ENCODE peak calls at places on chromosomes 1 and 21, in ten cellular contexts. A is transverse colon, H is ovary, Y is SK-N-SH, L is stomach, P is A549, J is esophagus muscularis mucosa, C is sigmoid colon, O is GM12878, R is H1. V is an unnamed sample.

GRCh38 chr1:224502459-224503160 is 68.0 kb upstream of the WDR26 start:
- DNase-seq in A (peak), H (no peak), Y (peak), L (peak), P (no peak), J (no peak), C (peak), O (no peak), R (no peak), V (no peak)

GRCh38 chr1:113811353-113811887 is 856 bp downstream of the RSBN1 start:
- DNase-seq in A (peak), H (peak), Y (peak), L (no peak), P (peak), J (peak), C (no peak), O (no peak), R (no peak), V (no peak)

GRCh38 chr1:966135-966602 is at the start of gene PLEKHN1:
- DNase-seq in A (peak), H (no peak), Y (no peak), L (peak), P (no peak), J (no peak), C (no peak), O (no peak), R (peak), V (no peak)

GRCh38 chr1:38489844-38490270 is 369.7 kb downstream of the RRAGC start:
- DNase-seq in A (peak), H (no peak), Y (peak), L (no peak), P (peak), J (no peak), C (no peak), O (no peak), R (peak), V (no peak)

GRCh38 chr1:11690132-11690668 is 1.3 kb upstream of the DRAXIN start:
- DNase-seq in A (no peak), H (no peak), Y (no peak), L (no peak), P (no peak), J (no peak), C (no peak), O (no peak), R (no peak), V (no peak)

GRCh38 chr1:18535391-18536210 is 54.9 kb downstream of the KLHDC7A start:
- DNase-seq in A (peak), H (no peak), Y (no peak), L (peak), P (no peak), J (peak), C (no peak), O (no peak), R (peak), V (no peak)

GRCh38 chr1:27403931-27404330 is 11.5 kb downstream of the GPR3 start:
- DNase-seq in A (no peak), H (no peak), Y (no peak), L (no peak), P (no peak), J (no peak), C (no peak), O (no peak), R (no peak), V (no peak)

GRCh38 chr1:185686996-185687778 is 47.0 kb upstream of the HMCN1 start:
- DNase-seq in A (no peak), H (no peak), Y (no peak), L (no peak), P (no peak), J (no peak), C (no peak), O (no peak), R (no peak), V (no peak)

GRCh38 chr1:6208723-6209660 is 3.1 kb downstream of the RNF207 start:
- DNase-seq in A (peak), H (no peak), Y (peak), L (peak), P (no peak), J (no peak), C (no peak), O (no peak), R (peak), V (no peak)

GRCh38 chr1:2044510-2045319 is 5.5 kb upstream of the PRKCZ start:
- DNase-seq in A (peak), H (peak), Y (peak), L (peak), P (peak), J (no peak), C (peak), O (no peak), R (peak), V (peak)

GRCh38 chr1:72285074-72285425 is 2.7 kb upstream of the NEGR1 start:
- DNase-seq in A (no peak), H (no peak), Y (no peak), L (no peak), P (no peak), J (no peak), C (peak), O (no peak), R (no peak), V (peak)

GRCh38 chr1:23581219-23581618 is 21.9 kb upstream of the ID3 start:
- DNase-seq in A (no peak), H (no peak), Y (peak), L (no peak), P (no peak), J (no peak), C (peak), O (no peak), R (no peak), V (no peak)

GRCh38 chr1:245537992-245538391 is 383.2 kb downstream of the KIF26B start:
- DNase-seq in A (no peak), H (no peak), Y (no peak), L (no peak), P (no peak), J (no peak), C (no peak), O (no peak), R (no peak), V (no peak)

GRCh38 chr21:26843912-26844257 is 1.3 kb downstream of the ADAMTS1 start:
- DNase-seq in A (no peak), H (no peak), Y (no peak), L (no peak), P (no peak), J (no peak), C (no peak), O (no peak), R (no peak), V (no peak)

GRCh38 chr21:46051821-46052675 is 45.9 kb upstream of the COL6A2 start:
- DNase-seq in A (no peak), H (peak), Y (no peak), L (no peak), P (no peak), J (peak), C (peak), O (no peak), R (no peak), V (no peak)

GRCh38 chr1:33864460-33865389 is 846 bp downstream of the HMGB4 start:
- DNase-seq in A (no peak), H (no peak), Y (no peak), L (no peak), P (no peak), J (no peak), C (no peak), O (no peak), R (no peak), V (no peak)

GRCh38 chr1:35539073-35539823 is 18.0 kb downstream of the KIAA0319L start:
- DNase-seq in A (no peak), H (no peak), Y (no peak), L (no peak), P (no peak), J (no peak), C (no peak), O (peak), R (no peak), V (no peak)

GRCh38 chr1:223831755-223832636 is 13.8 kb downstream of the TP53BP2 start:
- DNase-seq in A (no peak), H (no peak), Y (peak), L (no peak), P (peak), J (no peak), C (no peak), O (no peak), R (no peak), V (no peak)

GRCh38 chr1:39128959-39129358 is 75.5 kb upstream of the MACF1 start:
- DNase-seq in A (peak), H (no peak), Y (no peak), L (peak), P (no peak), J (no peak), C (no peak), O (no peak), R (no peak), V (no peak)

GRCh38 chr1:226736001-226736907 is 2.8 kb downstream of the ITPKB start:
- DNase-seq in A (peak), H (peak), Y (no peak), L (no peak), P (no peak), J (no peak), C (peak), O (no peak), R (peak), V (no peak)

GRCh38 chr1:207619833-207620572 is 24.9 kb upstream of the CR1L start:
- DNase-seq in A (no peak), H (no peak), Y (peak), L (no peak), P (peak), J (no peak), C (no peak), O (no peak), R (no peak), V (no peak)

GRCh38 chr1:55893155-55893554 is 678.0 kb upstream of the USP24 start:
- DNase-seq in A (no peak), H (no peak), Y (no peak), L (no peak), P (peak), J (no peak), C (no peak), O (no peak), R (no peak), V (no peak)

GRCh38 chr1:178651742-178652141 is 73.3 kb upstream of the RALGPS2 start:
- DNase-seq in A (no peak), H (no peak), Y (no peak), L (no peak), P (no peak), J (peak), C (no peak), O (no peak), R (no peak), V (no peak)

GRCh38 chr1:205317311-205317917 is 4.1 kb downstream of the NUAK2 start:
- DNase-seq in A (peak), H (peak), Y (peak), L (peak), P (no peak), J (no peak), C (no peak), O (no peak), R (no peak), V (no peak)

GRCh38 chr1:151540982-151541377 is 871 bp downstream of the TUFT1 start:
- DNase-seq in A (peak), H (peak), Y (peak), L (peak), P (peak), J (no peak), C (no peak), O (no peak), R (peak), V (no peak)

GRCh38 chr1:226405411-226405988 is 2.4 kb downstream of the PARP1 start:
- DNase-seq in A (no peak), H (no peak), Y (no peak), L (no peak), P (no peak), J (no peak), C (no peak), O (no peak), R (peak), V (no peak)

GRCh38 chr1:55275151-55275748 is 60.1 kb upstream of the USP24 start:
- DNase-seq in A (peak), H (no peak), Y (no peak), L (no peak), P (no peak), J (no peak), C (no peak), O (no peak), R (no peak), V (no peak)

GRCh38 chr1:234154320-234155251 is 218.7 kb upstream of the COA6 start:
- DNase-seq in A (no peak), H (no peak), Y (peak), L (no peak), P (peak), J (peak), C (no peak), O (peak), R (no peak), V (peak)

GRCh38 chr1:221708076-221708571 is 33.8 kb downstream of the DUSP10 start:
- DNase-seq in A (no peak), H (no peak), Y (peak), L (no peak), P (no peak), J (no peak), C (no peak), O (peak), R (no peak), V (peak)

GRCh38 chr1:33442141-33442540 is 11.2 kb upstream of the PHC2 start:
- DNase-seq in A (no peak), H (no peak), Y (no peak), L (no peak), P (no peak), J (no peak), C (no peak), O (no peak), R (no peak), V (no peak)

GRCh38 chr1:185375583-185375982 is 58.5 kb upstream of the IVNS1ABP start:
- DNase-seq in A (no peak), H (no peak), Y (no peak), L (peak), P (no peak), J (no peak), C (peak), O (no peak), R (no peak), V (peak)

GRCh38 chr1:164592634-164593033 is 33.6 kb downstream of the PBX1 start:
- DNase-seq in A (no peak), H (no peak), Y (no peak), L (no peak), P (no peak), J (no peak), C (no peak), O (no peak), R (no peak), V (no peak)

DNA sequence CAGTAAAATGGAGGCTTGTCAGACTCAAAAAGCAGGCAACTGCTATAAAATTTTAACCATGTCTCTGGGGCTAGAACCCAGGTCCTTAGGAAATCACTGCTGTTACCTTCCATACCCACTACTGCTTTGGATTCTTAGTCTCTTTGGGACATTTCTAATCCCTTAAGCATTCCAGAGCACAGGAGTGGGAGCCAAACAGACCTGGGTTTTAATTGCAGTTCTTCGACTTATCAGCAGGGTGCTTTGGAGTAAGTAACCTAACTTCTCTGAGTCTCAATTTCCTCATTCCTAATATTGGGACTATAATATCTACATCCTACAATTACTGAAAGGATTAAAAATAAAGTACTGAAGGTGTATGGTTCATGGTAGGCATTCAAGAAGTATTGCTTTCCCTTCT is 161.0 kb upstream of the BEND5 start:
- DNase-seq in A (no peak), H (no peak), Y (no peak), L (no peak), P (no peak), J (no peak), C (no peak), O (no peak), R (no peak), V (no peak)
- TF ChIP-seq CTCF in A (no peak), H (no peak), Y (peak), L (no peak), P (no peak), J (no peak), C (no peak), O (no peak), R (no peak), V (no peak)

GRCh38 chr1:157133431-157133830 is 4.8 kb downstream of the ETV3 start:
- DNase-seq in A (no peak), H (no peak), Y (no peak), L (no peak), P (no peak), J (no peak), C (no peak), O (no peak), R (no peak), V (no peak)

GRCh38 chr1:157136133-157136532 is 2.1 kb downstream of the ETV3 start:
- DNase-seq in A (no peak), H (no peak), Y (no peak), L (no peak), P (peak), J (no peak), C (no peak), O (no peak), R (no peak), V (no peak)

GRCh38 chr1:157135646-157136045 is 2.5 kb downstream of the ETV3 start:
- DNase-seq in A (no peak), H (no peak), Y (no peak), L (no peak), P (no peak), J (no peak), C (no peak), O (no peak), R (no peak), V (no peak)

GRCh38 chr1:157135070-157135469 is 3.1 kb downstream of the ETV3 start:
- DNase-seq in A (no peak), H (no peak), Y (no peak), L (no peak), P (no peak), J (no peak), C (no peak), O (no peak), R (no peak), V (no peak)

DNA sequence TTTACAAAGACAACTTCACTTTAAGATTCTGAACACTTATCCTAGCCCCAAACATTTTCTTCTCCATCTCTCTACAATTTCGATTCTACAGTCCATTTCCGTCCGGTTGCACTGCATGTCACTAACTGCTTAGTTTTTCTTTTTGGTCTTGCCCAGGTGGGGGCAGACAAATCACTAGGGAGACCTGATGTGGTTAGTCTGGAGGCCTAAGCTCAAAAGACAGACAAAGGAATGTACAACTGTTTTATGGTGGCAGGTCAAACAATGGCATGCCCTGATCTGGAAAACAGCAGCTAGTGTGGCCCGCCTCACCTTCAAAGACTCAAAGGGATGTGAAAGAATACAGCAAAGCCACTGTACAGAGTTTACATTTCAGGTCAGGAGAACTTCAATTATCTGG is 3.8 kb downstream of the ETV3 start:
- DNase-seq in A (no peak), H (no peak), Y (no peak), L (no peak), P (no peak), J (no peak), C (no peak), O (no peak), R (no peak), V (no peak)
- H3K4me3 ChIP-seq in A (no peak), H (no peak), Y (no peak), L (no peak), P (no peak), J (no peak), C (no peak), O (no peak), R (no peak), V (no peak)

GRCh38 chr1:177228721-177229088 is 57.9 kb downstream of the BRINP2 start:
- DNase-seq in A (no peak), H (no peak), Y (no peak), L (no peak), P (peak), J (no peak), C (no peak), O (no peak), R (no peak), V (no peak)
- TF ChIP-seq EP300 in A (no peak), H (no peak), Y (no peak), L (no peak), P (no peak), J (no peak), C (no peak), O (no peak), R (no peak), V (no peak)

DNA sequence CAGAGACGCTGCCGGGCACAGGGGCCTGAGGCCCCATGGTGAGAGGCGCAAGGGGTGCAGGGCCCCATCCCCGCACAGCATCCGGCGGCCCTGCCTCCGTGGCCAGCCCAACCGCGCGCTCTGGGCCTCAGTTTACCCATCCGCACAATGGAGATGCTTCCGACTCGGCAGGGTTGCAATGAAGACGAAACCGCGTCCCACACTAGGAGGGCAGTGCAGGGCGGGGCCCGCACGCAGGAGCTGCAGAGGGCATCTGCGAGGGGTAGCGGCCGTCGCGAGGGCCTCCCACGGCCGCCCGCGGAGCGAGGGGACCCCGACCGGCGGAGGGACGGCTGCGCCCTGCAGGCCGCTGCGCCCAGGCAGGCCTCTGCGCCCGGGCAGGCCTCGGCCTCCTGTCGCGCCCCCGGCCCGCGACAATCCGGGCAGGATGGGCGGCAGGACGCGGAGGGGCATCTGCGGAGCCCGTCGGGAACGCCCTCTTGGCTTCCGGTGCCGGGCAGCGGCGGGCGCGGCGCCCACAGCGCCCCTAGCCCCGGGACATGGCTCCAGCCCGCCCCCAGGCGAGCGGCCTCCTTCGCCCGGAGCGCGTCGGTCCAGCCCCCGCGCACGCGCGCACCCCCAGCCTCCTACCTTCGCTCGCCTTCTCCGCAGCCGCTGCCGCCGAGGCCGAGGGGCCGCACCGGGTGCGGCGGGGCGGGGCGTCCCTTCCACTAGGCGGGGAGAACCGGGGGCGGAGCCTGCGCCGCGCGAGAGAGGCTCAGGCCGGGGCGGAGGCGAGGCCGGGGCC is 15.3 kb downstream of the RNU1-1 start:
- DNase-seq in A (peak), H (peak), Y (peak), L (peak), P (peak), J (peak), C (peak), O (peak), R (peak), V (peak)
- TF ChIP-seq CTCF in A (no peak), H (no peak), Y (peak), L (no peak), P (no peak), J (no peak), C (no peak), O (no peak), R (no peak), V (peak)

GRCh38 chr1:156707486-156708244 is 2.3 kb upstream of the CRABP2 start:
- DNase-seq in A (no peak), H (no peak), Y (no peak), L (no peak), P (no peak), J (no peak), C (no peak), O (no peak), R (peak), V (no peak)
- H3K4me3 ChIP-seq in A (no peak), H (no peak), Y (no peak), L (no peak), P (no peak), J (no peak), C (no peak), O (no peak), R (peak), V (no peak)

DNA sequence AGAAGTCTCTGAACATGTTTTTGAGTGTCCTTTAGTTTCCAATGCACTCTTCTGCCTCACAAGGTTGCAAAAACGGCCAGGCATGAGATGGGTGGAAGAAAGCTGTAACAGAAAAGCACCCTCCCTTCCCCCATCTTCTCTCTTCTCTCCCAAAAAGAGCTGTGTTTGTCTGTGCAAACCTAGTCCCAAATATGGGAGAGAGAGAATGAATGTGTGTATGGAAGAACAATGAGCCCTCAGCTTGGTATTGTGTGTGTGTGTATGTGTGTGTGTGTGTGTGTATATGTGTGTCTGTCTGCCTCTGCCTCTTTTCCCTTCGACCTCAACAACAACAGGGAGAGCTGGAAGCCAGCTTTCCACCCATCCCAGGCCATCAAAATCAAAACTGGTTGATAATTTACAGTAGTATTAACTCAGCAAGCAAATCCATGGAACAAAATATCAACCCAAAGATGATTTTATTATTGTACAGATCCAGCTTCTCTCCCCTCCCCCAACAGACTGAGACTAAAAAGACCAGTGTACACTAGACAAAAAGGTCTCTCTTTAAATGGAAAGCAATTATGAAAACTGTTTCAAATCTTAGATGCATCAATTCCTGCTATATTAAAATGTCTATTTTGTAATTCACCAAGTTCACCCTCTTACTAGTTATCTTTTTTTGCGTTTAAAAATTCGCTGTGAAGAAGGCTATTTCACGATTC is 1.7 kb downstream of the RERE start:
- DNase-seq in A (no peak), H (no peak), Y (no peak), L (peak), P (no peak), J (peak), C (no peak), O (no peak), R (no peak), V (no peak)
- TF ChIP-seq EP300 in A (no peak), H (no peak), Y (no peak), L (no peak), P (no peak), J (no peak), C (no peak), O (no peak), R (no peak), V (peak)